ENCODE peak calls at places on chromosome 20, in ten cellular contexts. T is astrocyte of the hippocampus, H is IMR-90, A is posterior cingulate gyrus, Z is neural progenitor cell, M is Calu3, Y is right atrium auricular region, L is GM13976, S is hypothalamus, J is cortex of kidney. F is an unnamed sample.

GRCh38 chr20:44014807-44015732 is 100.4 kb downstream of the TOX2 start:
- DNase-seq in A (no peak), H (no peak), M (no peak), T (peak), Z (no peak), L (no peak), J (no peak), Y (no peak), S (no peak), F (no peak)

GRCh38 chr20:56449459-56449858 is 19.0 kb upstream of the RTF2 start:
- DNase-seq in A (no peak), M (no peak), H (no peak), L (no peak), J (no peak), S (no peak), Y (no peak), Z (no peak), T (no peak), F (no peak)

GRCh38 chr20:11728937-11729336 is 188.8 kb upstream of the BTBD3 start:
- DNase-seq in H (no peak), A (no peak), Z (no peak), Y (no peak), L (no peak), J (no peak), T (no peak), S (no peak), M (no peak), F (no peak)

GRCh38 chr20:48777821-48778220 is 50.0 kb downstream of the PREX1 start:
- DNase-seq in L (no peak), M (no peak), T (no peak), J (no peak), Z (no peak), Y (no peak), S (no peak), H (no peak), A (no peak), F (no peak)

GRCh38 chr20:47220161-47220582 is 136.3 kb downstream of the ZMYND8 start:
- DNase-seq in J (no peak), S (no peak), M (peak), Z (peak), T (peak), L (peak), A (no peak), Y (no peak), H (no peak), F (no peak)

GRCh38 chr20:46835418-46835817 is 59.2 kb upstream of the EYA2 start:
- DNase-seq in H (peak), J (no peak), M (no peak), L (no peak), Y (no peak), T (no peak), S (no peak), Z (no peak), A (no peak), F (no peak)

GRCh38 chr20:23920936-23921335 is 41.4 kb upstream of the CST5 start:
- DNase-seq in H (no peak), S (no peak), Z (no peak), L (no peak), T (no peak), A (no peak), M (no peak), J (no peak), Y (no peak), F (no peak)

GRCh38 chr20:50071039-50071888 is 41.7 kb downstream of the UBE2V1 start:
- DNase-seq in Z (peak), Y (peak), S (peak), A (peak), T (peak), H (peak), L (peak), M (peak), J (no peak), F (no peak)

F was measured in AG09319.